ENCODE peak calls at places on chromosome 16, in nine cellular contexts. One of them, this sample, is unnamed.

GRCh38 chr16:49078571-49078970 is 203.1 kb downstream of the CBLN1 start:
- DNase-seq in OCI-LY7: no peak
- DNase-seq in hepatic stellate cell: no peak
- DNase-seq in cardiac muscle cell: no peak
- DNase-seq in KG1: no peak
- DNase-seq in T47D: no peak
- DNase-seq in SW 1271: no peak
- DNase-seq in cardiac fibroblast: no peak
- DNase-seq in substantia nigra: no peak
- DNase-seq in this sample: no peak

GRCh38 chr16:22898874-22899348 is 84.9 kb downstream of the HS3ST2 start:
- DNase-seq in cardiac fibroblast: peak; percentile 81
- DNase-seq in hepatic stellate cell: peak; percentile 15
- DNase-seq in SW 1271: no peak
- DNase-seq in substantia nigra: peak; percentile 63
- DNase-seq in T47D: peak; percentile 10
- DNase-seq in cardiac muscle cell: peak; percentile 85
- DNase-seq in KG1: peak; percentile 31
- DNase-seq in OCI-LY7: peak; percentile 63
- DNase-seq in this sample: peak; percentile 52

GRCh38 chr16:85357924-85358505 is 245.7 kb upstream of the CIBAR2 start:
- DNase-seq in KG1: no peak
- DNase-seq in substantia nigra: no peak
- DNase-seq in OCI-LY7: no peak
- DNase-seq in SW 1271: no peak
- DNase-seq in hepatic stellate cell: no peak
- DNase-seq in cardiac muscle cell: no peak
- DNase-seq in cardiac fibroblast: no peak
- DNase-seq in T47D: no peak
- DNase-seq in this sample: no peak

GRCh38 chr16:56193951-56194726 is 2.9 kb downstream of the GNAO1 start:
- DNase-seq in cardiac muscle cell: peak; percentile 76
- DNase-seq in SW 1271: no peak
- DNase-seq in hepatic stellate cell: peak; percentile 59
- DNase-seq in substantia nigra: peak; percentile 86
- DNase-seq in cardiac fibroblast: peak; percentile 62
- DNase-seq in KG1: peak; percentile 15
- DNase-seq in T47D: peak; percentile 69
- DNase-seq in OCI-LY7: peak; percentile 5
- DNase-seq in this sample: no peak

GRCh38 chr16:86044881-86045600 is 146.1 kb downstream of the IRF8 start:
- DNase-seq in hepatic stellate cell: no peak
- DNase-seq in SW 1271: no peak
- DNase-seq in T47D: no peak
- DNase-seq in OCI-LY7: peak; percentile 10
- DNase-seq in cardiac muscle cell: no peak
- DNase-seq in KG1: no peak
- DNase-seq in substantia nigra: no peak
- DNase-seq in cardiac fibroblast: no peak
- DNase-seq in this sample: no peak

GRCh38 chr16:87842209-87842869 is 27.0 kb downstream of the SLC7A5 start:
- DNase-seq in KG1: no peak
- DNase-seq in T47D: no peak
- DNase-seq in cardiac fibroblast: no peak
- DNase-seq in OCI-LY7: peak; percentile 77
- DNase-seq in hepatic stellate cell: no peak
- DNase-seq in cardiac muscle cell: no peak
- DNase-seq in substantia nigra: no peak
- DNase-seq in SW 1271: no peak
- DNase-seq in this sample: no peak

GRCh38 chr16:70396209-70396904 is 42.5 kb downstream of the ST3GAL2 start:
- DNase-seq in hepatic stellate cell: peak; percentile 49
- DNase-seq in substantia nigra: no peak
- DNase-seq in SW 1271: no peak
- DNase-seq in KG1: no peak
- DNase-seq in cardiac fibroblast: peak; percentile 29
- DNase-seq in OCI-LY7: no peak
- DNase-seq in T47D: no peak
- DNase-seq in cardiac muscle cell: no peak
- DNase-seq in this sample: peak; percentile 52

GRCh38 chr16:57694556-57695377 is at the start of gene DRC7:
- DNase-seq in SW 1271: peak; percentile 13
- DNase-seq in substantia nigra: peak; percentile 15
- DNase-seq in cardiac fibroblast: peak; percentile 56
- DNase-seq in T47D: peak; percentile 66
- DNase-seq in cardiac muscle cell: peak; percentile 72
- DNase-seq in OCI-LY7: peak; percentile 58
- DNase-seq in KG1: peak; percentile 79
- DNase-seq in hepatic stellate cell: peak; percentile 71
- DNase-seq in this sample: peak; percentile 81

GRCh38 chr16:87821346-87822001 is 47.8 kb downstream of the SLC7A5 start:
- DNase-seq in cardiac fibroblast: no peak
- DNase-seq in SW 1271: no peak
- DNase-seq in OCI-LY7: peak; percentile 67
- DNase-seq in cardiac muscle cell: no peak
- DNase-seq in T47D: no peak
- DNase-seq in hepatic stellate cell: no peak
- DNase-seq in substantia nigra: no peak
- DNase-seq in KG1: no peak
- DNase-seq in this sample: no peak

GRCh38 chr16:270381-271255 is 5.1 kb downstream of the RGS11 start:
- DNase-seq in SW 1271: no peak
- DNase-seq in T47D: no peak
- DNase-seq in OCI-LY7: no peak
- DNase-seq in cardiac fibroblast: no peak
- DNase-seq in cardiac muscle cell: no peak
- DNase-seq in hepatic stellate cell: no peak
- DNase-seq in KG1: no peak
- DNase-seq in substantia nigra: no peak
- DNase-seq in this sample: no peak

GRCh38 chr16:88012360-88012759 is 61.1 kb downstream of the BANP start:
- DNase-seq in OCI-LY7: no peak
- DNase-seq in SW 1271: no peak
- DNase-seq in T47D: no peak
- DNase-seq in KG1: no peak
- DNase-seq in cardiac muscle cell: no peak
- DNase-seq in cardiac fibroblast: no peak
- DNase-seq in substantia nigra: no peak
- DNase-seq in hepatic stellate cell: no peak
- DNase-seq in this sample: no peak

GRCh38 chr16:8898660-8899318 is 16.6 kb downstream of the LITAFD start:
- DNase-seq in OCI-LY7: no peak
- DNase-seq in cardiac muscle cell: no peak
- DNase-seq in T47D: no peak
- DNase-seq in KG1: no peak
- DNase-seq in substantia nigra: no peak
- DNase-seq in SW 1271: no peak
- DNase-seq in cardiac fibroblast: no peak
- DNase-seq in hepatic stellate cell: no peak
- DNase-seq in this sample: no peak

GRCh38 chr16:56081371-56081770 is 109.9 kb upstream of the GNAO1 start:
- DNase-seq in hepatic stellate cell: no peak
- DNase-seq in KG1: no peak
- DNase-seq in substantia nigra: no peak
- DNase-seq in SW 1271: no peak
- DNase-seq in T47D: no peak
- DNase-seq in cardiac muscle cell: no peak
- DNase-seq in cardiac fibroblast: no peak
- DNase-seq in OCI-LY7: no peak
- DNase-seq in this sample: no peak

GRCh38 chr16:61797296-61797695 is 238.9 kb downstream of the CDH8 start:
- DNase-seq in OCI-LY7: no peak
- DNase-seq in cardiac fibroblast: no peak
- DNase-seq in SW 1271: no peak
- DNase-seq in KG1: no peak
- DNase-seq in T47D: no peak
- DNase-seq in cardiac muscle cell: no peak
- DNase-seq in hepatic stellate cell: no peak
- DNase-seq in substantia nigra: no peak
- DNase-seq in this sample: no peak

GRCh38 chr16:86575754-86576557 is 2.4 kb upstream of the FOXL1 start:
- DNase-seq in KG1: no peak
- DNase-seq in SW 1271: peak; percentile 38
- DNase-seq in substantia nigra: no peak
- DNase-seq in T47D: peak; percentile 93
- DNase-seq in hepatic stellate cell: peak; percentile 94
- DNase-seq in OCI-LY7: peak; percentile 63
- DNase-seq in cardiac muscle cell: peak; percentile 94
- DNase-seq in cardiac fibroblast: peak; percentile 93
- DNase-seq in this sample: peak; percentile 88

GRCh38 chr16:27813591-27813990 is 249.9 kb downstream of the GSG1L start:
- DNase-seq in cardiac muscle cell: no peak
- DNase-seq in T47D: no peak
- DNase-seq in SW 1271: no peak
- DNase-seq in substantia nigra: no peak
- DNase-seq in OCI-LY7: no peak
- DNase-seq in hepatic stellate cell: no peak
- DNase-seq in KG1: no peak
- DNase-seq in cardiac fibroblast: no peak
- DNase-seq in this sample: no peak